ENCODE peak calls at places on chromosomes 1 and 21, in four cellular contexts. W is GM12878, X is K562, Y is HepG2. T is an unnamed sample.

GRCh38 chr21:44005593-44005992 is 6.5 kb upstream of the TRAPPC10 start:
- DNase-seq in X (no peak), Y (no peak), W (no peak), T (no peak)

GRCh38 chr1:207050768-207051614 is at the start of gene YOD1:
- DNase-seq in Y (peak), X (peak), W (peak), T (peak)

GRCh38 chr1:207824691-207825090 is 72.8 kb downstream of the CD46 start:
- DNase-seq in W (peak), Y (no peak), X (no peak), T (no peak)

GRCh38 chr1:103937763-103938357 is 188.2 kb downstream of the AMY1C start:
- DNase-seq in W (peak), X (no peak), Y (no peak), T (no peak)

GRCh38 chr1:167562697-167563096 is 9.1 kb upstream of the CREG1 start:
- DNase-seq in W (no peak), Y (no peak), X (no peak), T (no peak)

GRCh38 chr1:234588402-234588801 is 21.6 kb downstream of the IRF2BP2 start:
- DNase-seq in W (no peak), X (no peak), Y (no peak), T (no peak)

GRCh38 chr1:24724345-24725208 is 20.7 kb upstream of the CLIC4 start:
- DNase-seq in W (no peak), Y (peak), X (peak), T (peak)

GRCh38 chr1:185681034-185681633 is 53.1 kb upstream of the HMCN1 start:
- DNase-seq in Y (peak), W (peak), X (peak), T (peak)

GRCh38 chr1:91885716-91886506 is at the start of gene TGFBR3:
- DNase-seq in W (no peak), X (peak), Y (peak), T (peak)

GRCh38 chr1:156194300-156194652 is 372 bp downstream of the SLC25A44 start:
- DNase-seq in X (no peak), W (no peak), Y (no peak), T (peak)
- TF ChIP-seq TARDBP in X (no peak), W (no peak), Y (no peak), T (no peak)

GRCh38 chr1:3053986-3054385 is 15.0 kb upstream of the PRDM16 start:
- DNase-seq in X (no peak), Y (no peak), W (no peak), T (no peak)

GRCh38 chr1:3053366-3053980 is 15.5 kb upstream of the PRDM16 start:
- DNase-seq in Y (no peak), W (no peak), X (no peak), T (no peak)

GRCh38 chr1:3055051-3055450 is 14.0 kb upstream of the PRDM16 start:
- DNase-seq in X (no peak), W (no peak), Y (no peak), T (no peak)

GRCh38 chr1:3052501-3052900 is 16.5 kb upstream of the PRDM16 start:
- DNase-seq in X (no peak), Y (no peak), W (no peak), T (no peak)

DNA sequence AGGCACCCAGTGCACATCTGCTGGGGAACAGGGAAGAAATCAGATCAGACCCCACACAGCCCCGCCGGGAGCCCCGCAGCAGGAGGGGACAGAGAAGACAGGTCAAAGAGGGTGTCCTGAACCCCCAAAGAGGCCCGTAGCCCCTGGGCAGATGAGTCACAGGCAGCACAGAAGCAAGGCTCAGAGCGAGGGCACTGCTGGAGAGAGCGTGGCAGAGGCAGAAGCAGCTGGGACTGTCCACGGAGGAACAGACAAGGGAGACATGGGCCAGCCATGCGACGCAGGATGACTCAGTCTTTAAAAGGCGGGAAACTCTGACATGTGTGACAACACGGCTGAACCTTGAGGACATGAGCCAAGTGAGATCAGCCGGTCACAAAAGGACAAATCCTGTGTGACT is 14.5 kb upstream of the PRDM16 start:
- DNase-seq in W (no peak), Y (no peak), X (no peak), T (no peak)
- TF ChIP-seq SP1 in W (no peak), Y (no peak), X (no peak), T (no peak)

GRCh38 chr1:67721650-67722291 is 36.8 kb downstream of the GADD45A start:
- DNase-seq in W (no peak), Y (no peak), X (no peak), T (no peak)

GRCh38 chr1:67723126-67723525 is 38.1 kb downstream of the GADD45A start:
- DNase-seq in X (no peak), Y (no peak), W (no peak), T (no peak)

GRCh38 chr1:67724928-67725560 is 40.0 kb downstream of the GADD45A start:
- DNase-seq in X (no peak), W (no peak), Y (peak), T (no peak)

GRCh38 chr1:67722292-67722944 is 37.4 kb downstream of the GADD45A start:
- DNase-seq in W (no peak), X (no peak), Y (no peak), T (no peak)

GRCh38 chr1:67723620-67724019 is 38.6 kb downstream of the GADD45A start:
- DNase-seq in Y (no peak), W (no peak), X (peak), T (no peak)
- TF ChIP-seq BHLHE40 in Y (no peak), W (no peak), X (no peak), T (no peak)

GRCh38 chr1:173134800-173135199 is 72.3 kb downstream of the TNFSF4 start:
- DNase-seq in X (no peak), W (no peak), Y (no peak), T (no peak)

GRCh38 chr1:173128737-173129136 is 78.0 kb upstream of the TNFSF18 start:
- DNase-seq in X (no peak), Y (no peak), W (no peak), T (no peak)

GRCh38 chr1:173139706-173140105 is 67.4 kb downstream of the TNFSF4 start:
- DNase-seq in Y (no peak), W (no peak), X (no peak), T (no peak)

GRCh38 chr1:173137116-173137515 is 70.0 kb downstream of the TNFSF4 start:
- DNase-seq in X (no peak), W (no peak), Y (no peak), T (no peak)

DNA sequence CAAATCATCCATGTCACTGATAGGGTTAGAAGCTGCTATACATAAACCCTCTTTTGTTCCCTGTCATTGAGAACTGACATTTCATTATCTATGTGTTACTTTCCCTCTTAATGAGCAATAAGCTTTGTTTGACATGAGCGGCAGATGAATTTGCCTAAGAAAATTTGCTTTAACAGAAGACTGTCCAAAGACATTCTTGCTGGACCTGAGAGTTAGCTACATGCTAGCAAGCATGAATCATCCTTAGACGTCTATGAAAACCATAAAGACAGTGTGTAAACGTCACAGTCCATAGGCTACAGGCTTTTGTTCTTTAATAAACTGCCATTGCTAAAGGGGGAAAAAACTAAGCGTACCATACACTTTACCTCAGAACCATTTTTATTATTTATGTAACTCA is 73.1 kb downstream of the TNFSF4 start:
- DNase-seq in Y (no peak), W (no peak), X (no peak), T (no peak)
- TF ChIP-seq TARDBP in Y (no peak), W (no peak), X (no peak), T (no peak)

GRCh38 chr1:150051089-150051373 is 16.5 kb upstream of the VPS45 start:
- DNase-seq in W (no peak), Y (no peak), X (no peak), T (no peak)
- TF ChIP-seq SP1 in W (no peak), Y (no peak), X (no peak), T (no peak)